ENCODE peak calls at places on chromosomes 7 and 10, in eight cellular contexts. G is Right ventricle myocardium inferior, D is amniotic epithelial cell, E is NT2/D1, Q is LoVo, R is RPMI7951, T is H54, Z is GM03348. F is an unnamed sample.

GRCh38 chr7:28351450-28351849 is 60.9 kb upstream of the CREB5 start:
- DNase-seq in Z (no peak), E (no peak), D (no peak), R (no peak), Q (no peak), T (no peak), G (no peak), F (no peak)

GRCh38 chr7:98460902-98461301 is 60.0 kb upstream of the BAIAP2L1 start:
- DNase-seq in T (no peak), Z (no peak), E (no peak), G (no peak), D (no peak), R (no peak), Q (no peak), F (no peak)

GRCh38 chr10:69043931-69044531 is 43.9 kb upstream of the SRGN start:
- DNase-seq in T (no peak), Q (no peak), D (no peak), Z (no peak), G (no peak), R (no peak), E (no peak), F (no peak)

GRCh38 chr10:71599518-71599917 is 120.1 kb downstream of the C10orf105 start:
- DNase-seq in Z (no peak), Q (no peak), D (no peak), E (no peak), R (no peak), T (no peak), G (no peak), F (no peak)

GRCh38 chr10:101894266-101894665 is 50.7 kb upstream of the KCNIP2 start:
- DNase-seq in R (no peak), Q (no peak), G (no peak), D (no peak), T (no peak), Z (no peak), E (no peak), F (no peak)

GRCh38 chr10:14093735-14094484 is 236.8 kb downstream of the FRMD4A start:
- DNase-seq in E (peak), Q (no peak), G (no peak), Z (peak), D (peak), T (no peak), R (peak), F (no peak)

GRCh38 chr10:86316990-86317389 is 49.6 kb downstream of the GRID1 start:
- DNase-seq in G (no peak), R (no peak), D (no peak), Z (no peak), T (no peak), E (no peak), Q (no peak), F (no peak)

GRCh38 chr10:77522268-77522809 is 115.3 kb downstream of the KCNMA1 start:
- DNase-seq in Z (no peak), G (no peak), D (no peak), T (no peak), R (no peak), E (no peak), Q (no peak), F (no peak)

GRCh38 chr7:22480523-22481075 is 19.4 kb downstream of the STEAP1B start:
- DNase-seq in Q (no peak), E (no peak), G (no peak), T (no peak), R (no peak), Z (no peak), D (no peak), F (no peak)

GRCh38 chr10:27625452-27626345 is 119.9 kb downstream of the MKX start:
- DNase-seq in T (no peak), Q (no peak), G (no peak), Z (peak), D (no peak), E (peak), R (no peak), F (peak)

GRCh38 chr7:36266683-36267082 is 113.6 kb downstream of the EEPD1 start:
- DNase-seq in Q (no peak), D (no peak), T (no peak), R (no peak), E (no peak), Z (no peak), G (no peak), F (no peak)

GRCh38 chr7:139798892-139799291 is 21.1 kb upstream of the HIPK2 start:
- DNase-seq in R (no peak), E (no peak), T (no peak), Z (no peak), D (no peak), G (no peak), Q (no peak), F (no peak)

GRCh38 chr7:78852951-78853350 is 600.5 kb downstream of the MAGI2 start:
- DNase-seq in Z (no peak), E (no peak), Q (no peak), G (no peak), R (no peak), D (no peak), T (peak), F (no peak)

GRCh38 chr10:69335063-69335587 is 56.8 kb downstream of the HK1 start:
- DNase-seq in Q (no peak), T (no peak), R (no peak), E (no peak), G (peak), D (no peak), Z (no peak), F (no peak)

GRCh38 chr10:53903756-53904155 is 897.3 kb downstream of the PCDH15 start:
- DNase-seq in G (no peak), Q (no peak), E (no peak), T (no peak), Z (no peak), D (no peak), R (no peak), F (no peak)

GRCh38 chr7:47763063-47763974 is 181.4 kb upstream of the TNS3 start:
- DNase-seq in R (peak), Z (peak), T (peak), Q (peak), D (peak), G (no peak), E (no peak), F (no peak)

GRCh38 chr10:100347568-100348195 is 649 bp downstream of the SCD start:
- DNase-seq in R (no peak), Z (peak), G (no peak), D (no peak), Q (no peak), T (no peak), E (no peak), F (no peak)

GRCh38 chr7:89060234-89060633 is 264.7 kb upstream of the TEX47 start:
- DNase-seq in Q (no peak), Z (no peak), R (no peak), G (no peak), E (no peak), D (no peak), T (no peak), F (no peak)

GRCh38 chr10:84196083-84196482 is 1.7 kb downstream of the CDHR1 start:
- DNase-seq in Q (peak), G (no peak), Z (no peak), T (peak), D (no peak), E (no peak), R (no peak), F (no peak)

GRCh38 chr7:142898377-142899235 is 13.1 kb upstream of the TRPV6 start:
- DNase-seq in R (no peak), G (no peak), Z (no peak), T (no peak), Q (no peak), D (no peak), E (no peak), F (no peak)